ENCODE peak calls at places on chromosomes 7 and 10, in seven cellular contexts. K, I, R, P, T, E and A are unnamed samples.

GRCh38 chr10:12406764-12407400 is 57.5 kb downstream of the CAMK1D start:
- DNase-seq in K (no peak), I (no peak), R (no peak), P (no peak), T (no peak), E (no peak), A (no peak)

GRCh38 chr10:84200537-84201243 is 6.4 kb downstream of the CDHR1 start:
- DNase-seq in K (no peak), I (no peak), R (no peak), P (no peak), T (no peak), E (no peak), A (no peak)

GRCh38 chr10:86303626-86304025 is 63.0 kb downstream of the GRID1 start:
- DNase-seq in K (no peak), I (no peak), R (no peak), P (no peak), T (no peak), E (no peak), A (no peak)

GRCh38 chr7:146982482-146982881 is 865.9 kb downstream of the CNTNAP2 start:
- DNase-seq in K (no peak), I (no peak), R (no peak), P (no peak), T (no peak), E (no peak), A (no peak)

GRCh38 chr7:20776214-20776875 is 10.3 kb downstream of the SP8 start:
- DNase-seq in K (no peak), I (no peak), R (no peak), P (no peak), T (no peak), E (no peak), A (no peak)

GRCh38 chr10:35339946-35340345 is 3.6 kb downstream of the CCNY start:
- DNase-seq in K (no peak), I (peak; percentile 39), R (no peak), P (no peak), T (no peak), E (no peak), A (no peak)

GRCh38 chr7:121379930-121380329 is 16.2 kb downstream of the FAM3C start:
- DNase-seq in K (no peak), I (no peak), R (no peak), P (no peak), T (no peak), E (no peak), A (no peak)

GRCh38 chr7:50595538-50596102 is 30.4 kb upstream of the DDC start:
- DNase-seq in K (no peak), I (peak; percentile 34), R (peak; percentile 3), P (no peak), T (peak; percentile 18), E (peak; percentile 34), A (peak; percentile 26)

GRCh38 chr10:127578628-127579305 is 29.7 kb downstream of the NPS start:
- DNase-seq in K (no peak), I (no peak), R (no peak), P (no peak), T (no peak), E (no peak), A (no peak)

GRCh38 chr7:963236-964078 is 9.0 kb upstream of the ADAP1 start:
- DNase-seq in K (no peak), I (no peak), R (no peak), P (no peak), T (no peak), E (no peak), A (no peak)

GRCh38 chr7:151062399-151063211 is 3.2 kb downstream of the SLC4A2 start:
- DNase-seq in K (no peak), I (peak; percentile 76), R (no peak), P (no peak), T (no peak), E (peak; percentile 81), A (no peak)

GRCh38 chr7:54987772-54988171 is 31.0 kb upstream of the EGFR start:
- DNase-seq in K (no peak), I (no peak), R (no peak), P (no peak), T (no peak), E (no peak), A (no peak)

GRCh38 chr10:33352154-33352553 is 17.7 kb upstream of the NRP1 start:
- DNase-seq in K (no peak), I (peak; percentile 91), R (peak; percentile 61), P (no peak), T (no peak), E (no peak), A (no peak)

GRCh38 chr10:13759167-13759566 is 172.4 kb downstream of the PRPF18 start:
- DNase-seq in K (no peak), I (peak; percentile 23), R (no peak), P (no peak), T (no peak), E (no peak), A (no peak)

GRCh38 chr10:94902080-94902479 is 36.4 kb upstream of the CYP2C9 start:
- DNase-seq in K (no peak), I (no peak), R (no peak), P (no peak), T (no peak), E (no peak), A (no peak)

GRCh38 chr7:21898265-21898930 is 47.3 kb downstream of the CDCA7L start:
- DNase-seq in K (no peak), I (no peak), R (no peak), P (no peak), T (peak; percentile 5), E (no peak), A (no peak)

GRCh38 chr7:5596046-5596895 is 172.6 kb upstream of the TNRC18 start:
- DNase-seq in K (peak; percentile 98), I (peak; percentile 95), R (peak; percentile 79), P (no peak), T (peak; percentile 89), E (peak; percentile 71), A (peak; percentile 97)

GRCh38 chr7:31121641-31122040 is 69.5 kb downstream of the ADCYAP1R1 start:
- DNase-seq in K (no peak), I (no peak), R (no peak), P (no peak), T (no peak), E (no peak), A (no peak)

GRCh38 chr7:128954150-128954549 is 16.4 kb downstream of the IRF5 start:
- DNase-seq in K (no peak), I (no peak), R (no peak), P (no peak), T (no peak), E (no peak), A (no peak)

GRCh38 chr7:105990726-105991465 is 27.8 kb downstream of the CDHR3 start:
- DNase-seq in K (no peak), I (no peak), R (no peak), P (no peak), T (no peak), E (no peak), A (no peak)

GRCh38 chr10:132065491-132066105 is at the start of gene JAKMIP3:
- DNase-seq in K (peak; percentile 70), I (peak; percentile 96), R (peak; percentile 91), P (no peak), T (no peak), E (no peak), A (peak; percentile 98)

GRCh38 chr10:132101529-132101928 is 35.8 kb downstream of the JAKMIP3 start:
- DNase-seq in K (no peak), I (no peak), R (no peak), P (no peak), T (no peak), E (no peak), A (no peak)

GRCh38 chr7:116511552-116512523 is 12.3 kb downstream of the CAV2 start:
- DNase-seq in K (no peak), I (peak; percentile 69), R (no peak), P (peak; percentile 51), T (no peak), E (peak; percentile 85), A (peak; percentile 14)

GRCh38 chr10:101087376-101087775 is 25.6 kb downstream of the KAZALD1 start:
- DNase-seq in K (no peak), I (no peak), R (no peak), P (no peak), T (no peak), E (no peak), A (no peak)

GRCh38 chr7:70383369-70383768 is 748.6 kb upstream of the GALNT17 start:
- DNase-seq in K (no peak), I (no peak), R (no peak), P (no peak), T (no peak), E (no peak), A (no peak)

GRCh38 chr7:47503283-47503682 is 78.6 kb downstream of the TNS3 start:
- DNase-seq in K (no peak), I (peak; percentile 84), R (no peak), P (no peak), T (no peak), E (no peak), A (peak; percentile 39)

GRCh38 chr7:83452256-83452655 is 196.7 kb downstream of the SEMA3E start:
- DNase-seq in K (no peak), I (no peak), R (no peak), P (no peak), T (no peak), E (no peak), A (no peak)

GRCh38 chr7:106568002-106568679 is 92.8 kb downstream of the CCDC71L start:
- DNase-seq in K (no peak), I (no peak), R (no peak), P (no peak), T (no peak), E (no peak), A (no peak)

GRCh38 chr10:76251773-76252617 is 820.6 kb downstream of the LRMDA start:
- DNase-seq in K (peak; percentile 75), I (peak; percentile 93), R (peak; percentile 97), P (no peak), T (no peak), E (no peak), A (no peak)

GRCh38 chr7:121331574-121331973 is 2.8 kb downstream of the WNT16 start:
- DNase-seq in K (no peak), I (no peak), R (no peak), P (no peak), T (no peak), E (no peak), A (no peak)

GRCh38 chr10:4982764-4983226 is 19.6 kb downstream of the AKR1C1 start:
- DNase-seq in K (no peak), I (peak; percentile 12), R (no peak), P (no peak), T (no peak), E (no peak), A (no peak)

GRCh38 chr10:77301305-77301730 is 336.3 kb downstream of the KCNMA1 start:
- DNase-seq in K (peak; percentile 22), I (peak; percentile 82), R (peak; percentile 24), P (no peak), T (no peak), E (no peak), A (peak; percentile 52)

GRCh38 chr7:139776486-139777303 is 1.1 kb downstream of the HIPK2 start:
- DNase-seq in K (peak; percentile 9), I (peak; percentile 54), R (no peak), P (no peak), T (no peak), E (no peak), A (peak; percentile 57)

GRCh38 chr10:66931340-66931948 is 5.6 kb downstream of the LRRTM3 start:
- DNase-seq in K (peak; percentile 13), I (peak; percentile 77), R (peak; percentile 41), P (no peak), T (peak; percentile 26), E (peak; percentile 55), A (no peak)

GRCh38 chr7:74452748-74453320 is 872 bp upstream of the GTF2IRD1 start:
- DNase-seq in K (peak; percentile 53), I (no peak), R (no peak), P (no peak), T (no peak), E (no peak), A (peak; percentile 57)